ENCODE peak calls at places on chromosomes 4 and X, in seven cellular contexts. W is H1, O is H9, E is trophoblast cell, F is mesenchymal stem cell, H is neuronal stem cell, N is IMR-90. M is an unnamed sample.

GRCh38 chr4:85780664-85781063 is 305.7 kb downstream of the ARHGAP24 start:
- DNase-seq in E (no peak), W (no peak), H (no peak), O (no peak), F (peak), N (no peak), M (no peak)

GRCh38 chrX:107710617-107711391 is 64.8 kb downstream of the TSC22D3 start:
- DNase-seq in E (peak), W (no peak), O (no peak), H (peak), N (peak), F (peak), M (peak)

GRCh38 chr4:54687887-54688841 is 30.4 kb downstream of the KIT start:
- DNase-seq in F (no peak), N (peak), H (no peak), E (no peak), W (no peak), O (no peak), M (no peak)

GRCh38 chr4:10403633-10404445 is 53.4 kb downstream of the ZNF518B start:
- DNase-seq in N (peak), F (peak), E (peak), O (no peak), W (no peak), H (peak), M (peak)

GRCh38 chr4:93731448-93731847 is 97.1 kb upstream of the ATOH1 start:
- DNase-seq in N (peak), E (peak), F (peak), H (no peak), W (no peak), O (no peak), M (peak)

GRCh38 chr4:93809773-93810172 is 18.8 kb upstream of the ATOH1 start:
- DNase-seq in W (no peak), N (no peak), H (no peak), E (no peak), F (no peak), O (no peak), M (no peak)

GRCh38 chr4:10667651-10668341 is 16.8 kb downstream of the CLNK start:
- DNase-seq in O (no peak), E (no peak), F (no peak), H (no peak), N (no peak), W (no peak), M (no peak)

GRCh38 chr4:172892300-172892699 is 276.3 kb upstream of the GALNT7 start:
- DNase-seq in N (peak), H (no peak), E (peak), W (peak), F (peak), O (peak), M (peak)

GRCh38 chr4:123114915-123115756 is 192.7 kb upstream of the NUDT6 start:
- DNase-seq in H (no peak), E (no peak), O (peak), N (no peak), F (no peak), W (peak), M (no peak)

GRCh38 chr4:124144302-124144701 is 568.2 kb downstream of the ANKRD50 start:
- DNase-seq in E (no peak), F (no peak), O (no peak), H (no peak), W (no peak), N (no peak), M (no peak)

GRCh38 chr4:64158648-64159326 is 250.5 kb downstream of the TECRL start:
- DNase-seq in H (peak), N (peak), O (peak), F (peak), E (peak), W (peak), M (peak)

GRCh38 chr4:3518941-3519340 is 13.3 kb downstream of the LRPAP1 start:
- DNase-seq in E (no peak), N (no peak), W (no peak), O (no peak), H (no peak), F (no peak), M (no peak)

GRCh38 chr4:113300384-113301011 is 251.0 kb downstream of the ANK2 start:
- DNase-seq in F (peak), W (no peak), O (no peak), N (peak), E (peak), H (no peak), M (peak)

GRCh38 chr4:154471924-154472323 is 19.7 kb downstream of the DCHS2 start:
- DNase-seq in E (no peak), W (no peak), O (no peak), H (no peak), F (no peak), N (no peak), M (no peak)

GRCh38 chr4:186196063-186196462 is 4.7 kb downstream of the CYP4V2 start:
- DNase-seq in N (no peak), O (no peak), H (no peak), E (no peak), F (no peak), W (no peak), M (no peak)

GRCh38 chr4:186191266-186192067 is at the start of gene CYP4V2:
- DNase-seq in N (peak), W (peak), E (peak), H (peak), F (peak), O (peak), M (peak)

GRCh38 chr4:186190456-186191265 is 706 bp upstream of the CYP4V2 start:
- DNase-seq in N (no peak), E (peak), F (peak), O (peak), W (peak), H (no peak), M (peak)

GRCh38 chr4:186192068-186192751 is 843 bp downstream of the CYP4V2 start:
- DNase-seq in O (peak), F (peak), H (peak), E (peak), W (peak), N (peak), M (peak)

GRCh38 chr4:186193851-186194250 is 2.5 kb downstream of the CYP4V2 start:
- DNase-seq in F (no peak), H (no peak), N (no peak), E (no peak), O (no peak), W (no peak), M (no peak)
- H3K23ac ChIP-seq in F (no peak), H (no peak), N (no peak), E (no peak), O (no peak), W (no peak), M (no peak)

GRCh38 chr4:17797808-17798207 is 12.7 kb downstream of the DCAF16 start:
- DNase-seq in O (no peak), E (no peak), N (no peak), H (no peak), F (no peak), W (no peak), M (no peak)

GRCh38 chr4:17788956-17789355 is 7.5 kb upstream of the FAM184B start:
- DNase-seq in E (peak), H (no peak), W (no peak), F (no peak), N (peak), O (no peak), M (no peak)

GRCh38 chr4:17794730-17795129 is 13.3 kb upstream of the FAM184B start:
- DNase-seq in F (no peak), O (no peak), H (no peak), W (no peak), N (no peak), E (no peak), M (no peak)
- H3K27ac ChIP-seq in F (no peak), O (no peak), H (no peak), W (no peak), N (no peak), E (no peak), M (no peak)

DNA sequence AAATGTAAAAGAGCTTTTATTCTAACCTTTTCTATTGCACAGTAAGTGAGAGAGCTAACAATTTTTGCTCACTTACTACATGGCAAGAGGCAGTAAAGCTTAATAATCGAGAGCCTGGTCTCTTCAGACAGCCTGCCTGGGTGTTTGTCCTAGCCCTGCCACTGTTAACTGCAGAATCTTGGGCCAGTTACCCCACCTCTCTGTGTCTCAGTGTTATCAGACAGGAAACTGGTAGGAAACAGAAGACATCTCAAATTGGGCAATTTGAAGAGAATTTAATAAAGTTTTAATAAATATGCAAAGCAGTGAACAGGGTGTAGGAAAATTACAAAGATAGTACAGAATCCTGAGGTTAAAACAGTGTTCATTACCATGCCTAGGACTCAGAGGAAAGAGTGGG is 13.4 kb downstream of the STAP1 start:
- DNase-seq in O (no peak), F (no peak), E (no peak), W (no peak), N (no peak), H (no peak), M (no peak)
- H3K23ac ChIP-seq in O (no peak), F (no peak), E (no peak), W (no peak), N (no peak), H (no peak), M (no peak)

GRCh38 chr4:81452452-81453011 is 19.2 kb downstream of the RASGEF1B start:
- DNase-seq in E (no peak), O (no peak), H (no peak), W (no peak), N (peak), F (no peak), M (no peak)
- H3K27ac ChIP-seq in E (no peak), O (no peak), H (no peak), W (no peak), N (no peak), F (no peak), M (no peak)

DNA sequence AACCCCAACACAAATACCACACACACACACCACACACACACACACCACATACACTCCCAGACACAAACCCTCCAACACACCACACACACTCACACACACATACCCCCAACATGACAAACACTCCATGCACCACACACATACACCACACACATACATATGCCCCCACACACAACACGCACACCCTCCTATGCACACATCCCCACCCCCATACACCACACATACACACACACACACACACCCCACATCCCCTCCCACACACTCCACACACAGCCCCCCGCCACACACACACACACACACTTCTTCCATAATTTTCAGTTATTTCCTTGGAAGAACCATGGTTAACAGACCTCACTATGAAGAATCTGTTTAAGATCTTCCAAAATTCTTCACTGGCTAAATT is 173.5 kb upstream of the KCNIP4 start:
- DNase-seq in H (no peak), E (no peak), F (no peak), W (no peak), O (no peak), N (no peak), M (no peak)
- H3K23ac ChIP-seq in H (no peak), E (no peak), F (no peak), W (no peak), O (no peak), N (no peak), M (no peak)

DNA sequence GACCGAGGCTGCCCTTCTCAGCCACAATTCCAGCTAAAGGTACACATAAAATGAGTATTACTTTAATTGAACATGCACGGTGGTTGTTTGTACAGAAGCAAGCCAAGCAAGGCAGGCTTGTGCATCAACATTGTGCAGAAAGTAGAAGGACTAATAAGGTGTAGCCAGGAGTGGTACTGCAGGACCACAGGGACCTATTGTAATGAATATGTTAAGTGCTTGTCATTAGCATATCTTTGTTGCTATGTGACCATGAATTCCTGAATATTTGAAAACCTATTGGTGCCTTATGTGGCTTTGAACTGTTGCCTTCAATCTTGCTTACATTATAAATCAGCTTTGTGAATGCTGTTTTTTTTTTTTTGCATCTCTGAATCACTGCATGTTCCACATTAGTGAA is 147.9 kb downstream of the STK32B start:
- DNase-seq in F (no peak), H (no peak), E (no peak), O (no peak), N (no peak), W (no peak), M (peak)
- H3K27ac ChIP-seq in F (no peak), H (no peak), E (no peak), O (no peak), N (no peak), W (no peak), M (no peak)

GRCh38 chr4:4664234-4664633 is 122.4 kb upstream of the STX18 start:
- DNase-seq in H (no peak), E (no peak), N (no peak), O (no peak), F (no peak), W (no peak), M (no peak)
- H3K23ac ChIP-seq in H (no peak), E (no peak), N (no peak), O (no peak), F (no peak), W (no peak), M (no peak)

DNA sequence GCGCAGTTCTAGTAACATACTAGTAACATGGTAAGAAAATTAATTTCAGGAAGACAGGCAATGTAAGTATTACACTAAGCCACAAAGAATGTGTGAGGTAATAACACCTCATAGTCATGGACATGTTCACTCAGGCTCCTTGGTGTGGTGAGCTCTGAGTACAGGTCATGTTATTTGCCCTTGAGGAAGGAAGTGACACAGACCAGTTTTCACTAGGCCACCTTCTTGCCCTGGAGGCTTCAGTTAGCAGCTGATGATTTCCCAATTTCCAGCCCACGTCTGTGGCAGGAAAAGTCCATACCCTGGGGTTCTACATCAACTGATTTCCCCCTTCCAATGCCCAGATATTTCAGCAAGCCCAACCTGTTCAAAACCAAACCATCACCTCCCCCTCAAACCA is 6.7 kb downstream of the APOO start:
- DNase-seq in E (peak), W (no peak), H (no peak), O (no peak), N (peak), F (peak), M (peak)
- H3K27ac ChIP-seq in E (no peak), W (no peak), H (no peak), O (no peak), N (no peak), F (peak), M (no peak)

DNA sequence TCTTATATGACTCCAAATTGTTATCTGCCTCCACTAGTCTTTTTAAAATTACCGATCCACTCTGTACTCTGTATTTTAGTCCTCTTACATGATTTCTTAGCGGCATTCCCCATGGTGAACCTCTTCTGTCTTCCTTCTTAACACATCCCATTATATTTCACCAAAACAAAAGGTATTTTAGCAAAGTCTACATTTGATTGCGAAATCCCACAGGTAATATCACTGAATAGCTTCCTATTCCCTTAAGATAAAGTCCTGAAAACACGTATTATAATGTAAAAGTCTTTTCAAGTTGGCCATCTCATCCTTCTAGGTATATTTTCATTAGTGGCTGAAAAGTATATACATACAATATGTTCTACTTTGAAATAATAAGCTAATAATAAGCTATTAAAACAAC is 2016.0 kb upstream of the IGFBP7 start:
- DNase-seq in E (no peak), H (no peak), N (no peak), W (no peak), O (no peak), F (no peak), M (no peak)
- H3K23ac ChIP-seq in E (no peak), H (no peak), N (no peak), W (no peak), O (no peak), F (no peak), M (no peak)

M was measured in mesendoderm.